ENCODE peak calls at places on chromosomes 5 and 9, in eight cellular contexts. E is trophoblast cell, F is OCI-LY7, S is hepatocyte, W is PC-3, C is neural progenitor cell, O is IMR-90, D is PC-9. G is an unnamed sample.

GRCh38 chr5:109409061-109409843 is 522 bp downstream of the PJA2 start:
- DNase-seq in E (peak), F (peak), S (peak), W (peak), C (peak), O (peak), D (peak), G (peak)

GRCh38 chr9:21801683-21802417 is 586 bp upstream of the MTAP start:
- DNase-seq in E (peak), F (peak), S (peak), W (peak), C (peak), O (peak), D (peak), G (peak)

GRCh38 chr9:34675048-34675714 is 12.7 kb upstream of the CCL27 start:
- DNase-seq in E (peak), F (peak), S (peak), W (peak), C (peak), O (peak), D (peak), G (peak)

GRCh38 chr9:133701981-133702797 is 36.0 kb downstream of the SARDH start:
- DNase-seq in E (no peak), F (peak), S (peak), W (no peak), C (no peak), O (peak), D (no peak), G (no peak)

GRCh38 chr5:190366-191035 is 794 bp upstream of the LRRC14B start:
- DNase-seq in E (no peak), F (peak), S (no peak), W (no peak), C (no peak), O (no peak), D (no peak), G (no peak)

GRCh38 chr5:67300321-67300720 is 103.7 kb upstream of the CD180 start:
- DNase-seq in E (no peak), F (no peak), S (no peak), W (no peak), C (no peak), O (no peak), D (no peak), G (no peak)

GRCh38 chr5:34047147-34047546 is 4.1 kb upstream of the C1QTNF3 start:
- DNase-seq in E (no peak), F (no peak), S (no peak), W (peak), C (no peak), O (peak), D (no peak), G (no peak)

GRCh38 chr5:172816887-172817418 is 17.1 kb upstream of the ERGIC1 start:
- DNase-seq in E (no peak), F (no peak), S (no peak), W (peak), C (no peak), O (peak), D (no peak), G (peak)

GRCh38 chr5:40738502-40738901 is 17.3 kb downstream of the TTC33 start:
- DNase-seq in E (no peak), F (no peak), S (no peak), W (no peak), C (no peak), O (no peak), D (no peak), G (peak)

GRCh38 chr5:93967923-93968322 is 226.5 kb upstream of the POU5F2 start:
- DNase-seq in E (no peak), F (no peak), S (no peak), W (no peak), C (no peak), O (no peak), D (no peak), G (no peak)

GRCh38 chr5:102231693-102232619 is 64.1 kb downstream of the SLCO4C1 start:
- DNase-seq in E (no peak), F (no peak), S (peak), W (no peak), C (peak), O (no peak), D (no peak), G (no peak)

GRCh38 chr5:39201160-39201794 is 18.1 kb downstream of the FYB1 start:
- DNase-seq in E (peak), F (no peak), S (no peak), W (peak), C (no peak), O (no peak), D (no peak), G (no peak)

GRCh38 chr5:39203291-39203922 is 16.0 kb downstream of the FYB1 start:
- DNase-seq in E (no peak), F (no peak), S (no peak), W (no peak), C (no peak), O (no peak), D (no peak), G (no peak)

GRCh38 chr5:39203951-39204350 is 15.4 kb downstream of the FYB1 start:
- DNase-seq in E (no peak), F (no peak), S (no peak), W (no peak), C (no peak), O (no peak), D (no peak), G (no peak)

GRCh38 chr5:39201795-39202593 is 17.4 kb downstream of the FYB1 start:
- DNase-seq in E (no peak), F (no peak), S (no peak), W (no peak), C (no peak), O (no peak), D (no peak), G (no peak)

GRCh38 chr5:39202594-39203290 is 16.6 kb downstream of the FYB1 start:
- DNase-seq in E (no peak), F (no peak), S (no peak), W (no peak), C (no peak), O (no peak), D (no peak), G (no peak)
- H3K4me3 ChIP-seq in E (no peak), F (no peak), S (no peak), W (no peak), C (no peak), O (no peak), D (no peak), G (no peak)

DNA sequence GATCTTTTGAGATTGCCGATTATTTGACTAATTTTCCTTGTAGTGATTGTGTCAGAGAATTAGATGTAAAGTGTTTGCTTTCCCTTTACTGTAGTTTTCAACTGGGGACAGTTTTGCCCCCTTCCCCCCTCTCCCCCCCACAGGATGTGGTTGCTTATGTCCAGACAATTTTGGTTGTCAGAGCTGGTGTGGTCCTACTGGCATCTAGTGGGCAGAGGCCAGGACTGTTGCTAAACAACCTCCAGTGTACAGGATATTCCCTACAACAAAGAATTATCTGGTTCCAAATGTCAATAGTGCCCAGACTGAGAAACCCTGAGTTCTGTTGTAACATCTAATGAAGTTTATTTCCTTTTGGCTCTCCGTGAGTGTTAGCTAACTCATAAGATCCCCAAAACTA is 20.0 kb downstream of the TMEFF1 start:
- DNase-seq in E (no peak), F (peak), S (no peak), W (peak), C (no peak), O (peak), D (no peak), G (peak)
- H3K27ac ChIP-seq in E (no peak), F (no peak), S (no peak), W (no peak), C (no peak), O (no peak), D (no peak), G (peak)

GRCh38 chr9:107485451-107486043 is 4.0 kb downstream of the KLF4 start:
- DNase-seq in E (no peak), F (no peak), S (no peak), W (no peak), C (no peak), O (no peak), D (no peak), G (peak)
- H3K4me2 ChIP-seq in E (no peak), F (no peak), S (peak), W (peak), C (no peak), O (no peak), D (peak), G (peak)

DNA sequence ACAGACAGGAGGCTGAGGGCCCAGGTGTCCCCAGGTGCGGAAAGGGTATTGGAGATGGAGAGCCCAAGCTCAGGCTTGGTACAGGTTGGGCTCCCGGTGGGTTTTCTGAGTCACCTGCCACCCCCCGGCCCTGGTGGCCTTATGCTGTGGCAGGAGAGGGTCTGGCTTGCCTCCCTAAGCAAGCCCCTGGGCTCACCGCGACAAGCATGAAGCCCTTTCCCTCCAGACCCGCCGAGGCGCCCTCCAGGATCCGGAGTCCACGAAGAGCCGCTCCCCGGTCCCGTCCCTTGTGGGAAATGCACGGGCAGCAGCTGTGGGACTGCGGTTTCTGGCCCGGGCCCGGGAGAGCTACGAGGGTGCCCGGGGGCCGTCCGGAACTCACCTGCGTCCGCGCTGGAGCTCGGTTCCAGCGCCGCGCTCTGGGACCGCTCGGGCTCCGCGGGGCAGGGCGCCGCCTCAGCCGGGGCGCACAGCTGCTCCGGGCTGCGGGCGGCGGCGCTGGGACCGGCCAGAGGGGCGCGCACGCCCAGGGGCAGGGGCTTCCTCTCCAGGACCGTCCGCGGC is 767 bp downstream of the SAPCD2 start:
- DNase-seq in E (no peak), F (peak), S (no peak), W (no peak), C (peak), O (no peak), D (no peak), G (no peak)
- H3K4me3 ChIP-seq in E (peak), F (peak), S (no peak), W (peak), C (peak), O (peak), D (peak), G (peak)

DNA sequence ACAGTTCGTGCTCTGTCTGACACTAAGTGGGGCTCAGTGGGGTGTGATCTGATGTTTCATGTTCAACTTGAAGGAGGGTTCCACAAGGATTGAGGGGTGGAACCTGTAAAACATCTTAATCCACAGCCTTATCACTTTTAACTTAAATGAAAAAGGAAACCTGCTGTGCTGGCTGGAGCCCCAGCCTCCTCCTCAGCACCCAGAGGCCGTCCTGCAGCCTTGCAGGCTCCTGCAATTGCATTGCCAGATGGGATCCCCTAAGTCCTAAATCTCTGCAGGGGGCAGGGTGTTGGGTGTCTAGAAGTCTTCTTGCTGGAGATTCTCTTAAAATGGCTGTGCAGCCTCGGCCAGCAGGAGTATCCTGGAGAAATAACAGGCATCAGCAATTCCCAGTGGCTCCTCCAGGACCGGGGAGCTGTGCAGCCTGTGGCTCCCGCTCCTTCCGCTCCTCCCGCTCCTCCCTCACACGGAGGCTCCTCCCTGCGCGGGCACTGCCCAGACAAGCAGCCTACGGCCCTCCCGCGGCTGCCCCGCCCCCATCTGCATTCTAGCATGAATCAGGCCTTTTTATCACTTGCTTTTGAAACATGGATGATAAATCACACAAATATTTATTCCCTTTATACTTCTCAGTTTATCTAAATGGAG is 131.0 kb downstream of the ADAMTS16 start:
- DNase-seq in E (peak), F (no peak), S (peak), W (peak), C (peak), O (peak), D (peak), G (peak)
- H3K27ac ChIP-seq in E (no peak), F (no peak), S (peak), W (peak), C (no peak), O (no peak), D (peak), G (peak)

GRCh38 chr5:2840372-2840915 is 89.0 kb upstream of the IRX2 start:
- DNase-seq in E (no peak), F (no peak), S (no peak), W (no peak), C (no peak), O (no peak), D (no peak), G (no peak)
- H3K4me2 ChIP-seq in E (no peak), F (no peak), S (no peak), W (no peak), C (no peak), O (no peak), D (no peak), G (no peak)